ENCODE peak calls at places on chromosomes 2 and 18, in six cellular contexts. One of them, this sample, is unnamed.

GRCh38 chr2:173926875-173927274 is 38.3 kb downstream of the SP3 start:
- DNase-seq in astrocyte of the spinal cord: no peak
- DNase-seq in WERI-Rb-1: no peak
- DNase-seq in astrocyte of the cerebellum: no peak
- DNase-seq in naive B cell: no peak
- DNase-seq in H9: no peak
- DNase-seq in this sample: no peak

GRCh38 chr2:111135910-111136297 is 15.2 kb downstream of the BCL2L11 start:
- DNase-seq in astrocyte of the spinal cord: peak; percentile 90
- DNase-seq in WERI-Rb-1: peak; percentile 42
- DNase-seq in astrocyte of the cerebellum: peak; percentile 78
- DNase-seq in naive B cell: no peak
- DNase-seq in H9: peak; percentile 55
- DNase-seq in this sample: no peak

GRCh38 chr2:192687000-192687399 is 492.3 kb upstream of the TMEFF2 start:
- DNase-seq in astrocyte of the spinal cord: no peak
- DNase-seq in WERI-Rb-1: no peak
- DNase-seq in astrocyte of the cerebellum: no peak
- DNase-seq in naive B cell: no peak
- DNase-seq in H9: no peak
- DNase-seq in this sample: no peak

GRCh38 chr2:69716555-69717120 is 25.3 kb upstream of the ANXA4 start:
- DNase-seq in astrocyte of the spinal cord: peak; percentile 46
- DNase-seq in WERI-Rb-1: peak; percentile 35
- DNase-seq in astrocyte of the cerebellum: peak; percentile 31
- DNase-seq in naive B cell: no peak
- DNase-seq in H9: no peak
- DNase-seq in this sample: no peak

GRCh38 chr2:43086451-43087221 is 139.8 kb downstream of the ZFP36L2 start:
- DNase-seq in astrocyte of the spinal cord: peak; percentile 100
- DNase-seq in WERI-Rb-1: no peak
- DNase-seq in astrocyte of the cerebellum: peak; percentile 99
- DNase-seq in naive B cell: no peak
- DNase-seq in H9: no peak
- DNase-seq in this sample: peak; percentile 88

GRCh38 chr2:199404841-199405240 is 52.9 kb downstream of the SATB2 start:
- DNase-seq in astrocyte of the spinal cord: peak; percentile 80
- DNase-seq in WERI-Rb-1: no peak
- DNase-seq in astrocyte of the cerebellum: peak; percentile 38
- DNase-seq in naive B cell: no peak
- DNase-seq in H9: no peak
- DNase-seq in this sample: no peak

GRCh38 chr18:934518-935123 is 29.9 kb downstream of the ADCYAP1 start:
- DNase-seq in astrocyte of the spinal cord: no peak
- DNase-seq in WERI-Rb-1: no peak
- DNase-seq in astrocyte of the cerebellum: no peak
- DNase-seq in naive B cell: no peak
- DNase-seq in H9: no peak
- DNase-seq in this sample: no peak

GRCh38 chr18:80229766-80230745 is 17.3 kb downstream of the PARD6G start:
- DNase-seq in astrocyte of the spinal cord: no peak
- DNase-seq in WERI-Rb-1: no peak
- DNase-seq in astrocyte of the cerebellum: no peak
- DNase-seq in naive B cell: no peak
- DNase-seq in H9: no peak
- DNase-seq in this sample: no peak

GRCh38 chr2:123512547-123512946 is 512.5 kb upstream of the CNTNAP5 start:
- DNase-seq in astrocyte of the spinal cord: no peak
- DNase-seq in WERI-Rb-1: no peak
- DNase-seq in astrocyte of the cerebellum: no peak
- DNase-seq in naive B cell: no peak
- DNase-seq in H9: no peak
- DNase-seq in this sample: no peak

GRCh38 chr2:21001225-21001946 is 42.5 kb downstream of the APOB start:
- DNase-seq in astrocyte of the spinal cord: no peak
- DNase-seq in WERI-Rb-1: no peak
- DNase-seq in astrocyte of the cerebellum: no peak
- DNase-seq in naive B cell: no peak
- DNase-seq in H9: no peak
- DNase-seq in this sample: no peak

GRCh38 chr18:33495278-33495677 is 54.8 kb upstream of the CCDC178 start:
- DNase-seq in astrocyte of the spinal cord: peak; percentile 64
- DNase-seq in WERI-Rb-1: peak; percentile 46
- DNase-seq in astrocyte of the cerebellum: peak; percentile 58
- DNase-seq in naive B cell: no peak
- DNase-seq in H9: peak; percentile 66
- DNase-seq in this sample: peak; percentile 47

GRCh38 chr2:197137234-197137633 is 173.3 kb downstream of the ANKRD44 start:
- DNase-seq in astrocyte of the spinal cord: peak; percentile 65
- DNase-seq in WERI-Rb-1: no peak
- DNase-seq in astrocyte of the cerebellum: no peak
- DNase-seq in naive B cell: no peak
- DNase-seq in H9: no peak
- DNase-seq in this sample: no peak

GRCh38 chr2:54482725-54483124 is 26.6 kb downstream of the SPTBN1 start:
- DNase-seq in astrocyte of the spinal cord: peak; percentile 86
- DNase-seq in WERI-Rb-1: no peak
- DNase-seq in astrocyte of the cerebellum: no peak
- DNase-seq in naive B cell: no peak
- DNase-seq in H9: no peak
- DNase-seq in this sample: no peak

GRCh38 chr2:33606622-33607021 is 7.5 kb upstream of the FAM98A start:
- DNase-seq in astrocyte of the spinal cord: no peak
- DNase-seq in WERI-Rb-1: no peak
- DNase-seq in astrocyte of the cerebellum: no peak
- DNase-seq in naive B cell: no peak
- DNase-seq in H9: no peak
- DNase-seq in this sample: no peak

GRCh38 chr2:128644156-128644555 is 325.5 kb upstream of the HS6ST1 start:
- DNase-seq in astrocyte of the spinal cord: no peak
- DNase-seq in WERI-Rb-1: no peak
- DNase-seq in astrocyte of the cerebellum: no peak
- DNase-seq in naive B cell: no peak
- DNase-seq in H9: peak; percentile 77
- DNase-seq in this sample: no peak

GRCh38 chr2:99876956-99877355 is 265.4 kb downstream of the AFF3 start:
- DNase-seq in astrocyte of the spinal cord: no peak
- DNase-seq in WERI-Rb-1: no peak
- DNase-seq in astrocyte of the cerebellum: no peak
- DNase-seq in naive B cell: no peak
- DNase-seq in H9: no peak
- DNase-seq in this sample: no peak

GRCh38 chr2:170965446-170966225 is 36.6 kb downstream of the GORASP2 start:
- DNase-seq in astrocyte of the spinal cord: peak; percentile 74
- DNase-seq in WERI-Rb-1: no peak
- DNase-seq in astrocyte of the cerebellum: peak; percentile 52
- DNase-seq in naive B cell: no peak
- DNase-seq in H9: no peak
- DNase-seq in this sample: no peak